ENCODE peak calls at places on chromosomes 1 and 21, in nine cellular contexts. V, W, C, Z, T, L, I, B and H are unnamed samples.

GRCh38 chr1:39981957-39982356 is 27.0 kb downstream of the MFSD2A start:
- DNase-seq in V (peak; percentile 68), W (peak; percentile 76), C (peak; percentile 36), Z (no peak), T (no peak), L (peak; percentile 87), I (no peak), B (no peak), H (no peak)

GRCh38 chr1:209248649-209249279 is 334.8 kb upstream of the CAMK1G start:
- DNase-seq in V (peak; percentile 79), W (peak; percentile 72), C (peak; percentile 73), Z (no peak), T (peak; percentile 9), L (peak; percentile 16), I (peak; percentile 1), B (peak; percentile 54), H (peak; percentile 62)

GRCh38 chr21:38787461-38788274 is 18.1 kb upstream of the ETS2 start:
- DNase-seq in V (peak; percentile 54), W (peak; percentile 62), C (peak; percentile 88), Z (no peak), T (no peak), L (peak; percentile 92), I (no peak), B (no peak), H (peak; percentile 86)

GRCh38 chr1:26010800-26011199 is 10.8 kb upstream of the EXTL1 start:
- DNase-seq in V (no peak), W (no peak), C (no peak), Z (no peak), T (no peak), L (no peak), I (no peak), B (peak; percentile 67), H (no peak)

GRCh38 chr1:229280921-229281320 is 10.0 kb downstream of the RAB4A start:
- DNase-seq in V (peak; percentile 17), W (no peak), C (no peak), Z (no peak), T (no peak), L (no peak), I (no peak), B (no peak), H (no peak)

GRCh38 chr21:44089001-44089911 is 17.9 kb upstream of the PWP2 start:
- DNase-seq in V (no peak), W (no peak), C (no peak), Z (peak; percentile 32), T (peak; percentile 49), L (no peak), I (peak; percentile 73), B (peak; percentile 23), H (peak; percentile 17)

GRCh38 chr1:149888999-149889289 is 10.4 kb upstream of the BOLA1 start:
- DNase-seq in V (peak; percentile 76), W (peak; percentile 65), C (peak; percentile 50), Z (no peak), T (no peak), L (no peak), I (no peak), B (no peak), H (no peak)

GRCh38 chr1:204362984-204363334 is 3.2 kb upstream of the PLEKHA6 start:
- DNase-seq in V (no peak), W (no peak), C (no peak), Z (no peak), T (no peak), L (no peak), I (no peak), B (no peak), H (no peak)

GRCh38 chr1:39829791-39830533 is 41.3 kb upstream of the BMP8B start:
- DNase-seq in V (no peak), W (peak; percentile 14), C (peak; percentile 51), Z (no peak), T (no peak), L (no peak), I (no peak), B (no peak), H (no peak)

GRCh38 chr1:116286541-116286971 is 86.5 kb upstream of the ATP1A1 start:
- DNase-seq in V (peak; percentile 56), W (no peak), C (no peak), Z (no peak), T (no peak), L (no peak), I (no peak), B (no peak), H (no peak)

GRCh38 chr1:224896130-224896781 is 33.2 kb upstream of the DNAH14 start:
- DNase-seq in V (no peak), W (no peak), C (no peak), Z (no peak), T (no peak), L (no peak), I (no peak), B (no peak), H (no peak)

GRCh38 chr1:178934574-178934945 is 63.7 kb upstream of the ANGPTL1 start:
- DNase-seq in V (no peak), W (no peak), C (no peak), Z (no peak), T (no peak), L (no peak), I (no peak), B (peak; percentile 23), H (no peak)

GRCh38 chr1:10932088-10932487 is 80.4 kb upstream of the TARDBP start:
- DNase-seq in V (no peak), W (no peak), C (no peak), Z (no peak), T (no peak), L (no peak), I (peak; percentile 30), B (no peak), H (no peak)

GRCh38 chr1:3898994-3899775 is 887 bp downstream of the C1orf174 start:
- DNase-seq in V (peak; percentile 23), W (no peak), C (peak; percentile 77), Z (no peak), T (no peak), L (peak; percentile 29), I (no peak), B (no peak), H (no peak)

GRCh38 chr1:41620365-41621169 is 136.1 kb upstream of the EDN2 start:
- DNase-seq in V (no peak), W (no peak), C (no peak), Z (no peak), T (no peak), L (no peak), I (no peak), B (no peak), H (no peak)

GRCh38 chr1:59446257-59446901 is 149.5 kb downstream of the FGGY start:
- DNase-seq in V (peak; percentile 78), W (peak; percentile 78), C (peak; percentile 20), Z (no peak), T (no peak), L (no peak), I (no peak), B (no peak), H (peak; percentile 21)

GRCh38 chr1:39181311-39181710 is 23.2 kb upstream of the MACF1 start:
- DNase-seq in V (no peak), W (no peak), C (no peak), Z (no peak), T (no peak), L (no peak), I (no peak), B (no peak), H (no peak)

GRCh38 chr1:26799479-26800133 is 11.9 kb downstream of the PIGV start:
- DNase-seq in V (peak; percentile 74), W (peak; percentile 89), C (peak; percentile 51), Z (no peak), T (no peak), L (peak; percentile 59), I (no peak), B (no peak), H (peak; percentile 41)

GRCh38 chr1:194654956-194655355 is 1468.5 kb upstream of the B3GALT2 start:
- DNase-seq in V (no peak), W (no peak), C (no peak), Z (no peak), T (no peak), L (no peak), I (no peak), B (no peak), H (no peak)